ENCODE peak calls at places on chromosomes 4 and X, in six cellular contexts. Y is occipital lobe; Q is HT1080; G is stimulated activated CD8-positive, alpha-beta memory T cell treated with anti-CD3 and anti-CD28 coated beads, Interleukin-7, amount 100 ng/mL, for 24 hours; Z is CD8-positive, alpha-beta T cell; E is NCI-H748 treated with DMSO at 0.1 percent for 48 hours. H is an unnamed sample.

GRCh38 chr4:102217345-102217744 is 127.9 kb downstream of the SLC39A8 start:
- DNase-seq in Q (no peak), Z (no peak), G (no peak), Y (no peak), E (no peak), H (no peak)

GRCh38 chr4:4472344-4472958 is 69.4 kb downstream of the STX18 start:
- DNase-seq in E (no peak), G (no peak), Q (no peak), Y (no peak), Z (no peak), H (no peak)

GRCh38 chrX:3184176-3184930 is 143.1 kb downstream of the ARSF start:
- DNase-seq in Z (no peak), Q (no peak), Y (no peak), E (no peak), G (no peak), H (no peak)

GRCh38 chr4:31482691-31483090 is 762.5 kb downstream of the PCDH7 start:
- DNase-seq in E (no peak), Z (no peak), Y (no peak), G (no peak), Q (no peak), H (no peak)

GRCh38 chr4:151324449-151325319 is 721 bp downstream of the SH3D19 start:
- DNase-seq in Z (no peak), E (peak), Y (peak), Q (peak), G (no peak), H (no peak)

GRCh38 chr4:71368906-71369305 is 30.1 kb downstream of the SLC4A4 start:
- DNase-seq in G (no peak), E (no peak), Y (no peak), Z (no peak), Q (no peak), H (no peak)

GRCh38 chr4:21952549-21952948 is 4.0 kb upstream of the KCNIP4 start:
- DNase-seq in E (no peak), Q (no peak), G (no peak), Z (no peak), Y (no peak), H (no peak)

GRCh38 chrX:30992381-30992904 is 79.4 kb downstream of the FTHL17 start:
- DNase-seq in Y (no peak), G (no peak), E (peak), Z (no peak), Q (peak), H (no peak)

GRCh38 chrX:42944381-42944998 is 166.5 kb upstream of the PPP1R2C start:
- DNase-seq in Z (no peak), Y (no peak), G (no peak), E (no peak), Q (no peak), H (no peak)

GRCh38 chrX:134542485-134542884 is 82.5 kb downstream of the HPRT1 start:
- DNase-seq in Z (no peak), E (no peak), G (no peak), Q (peak), Y (no peak), H (no peak)

GRCh38 chr4:145003675-145004074 is 94.3 kb downstream of the ANAPC10 start:
- DNase-seq in G (no peak), E (peak), Q (no peak), Z (no peak), Y (no peak), H (no peak)

GRCh38 chr4:150816491-150816890 is 198.6 kb downstream of the LRBA start:
- DNase-seq in Q (no peak), Z (no peak), G (no peak), Y (no peak), E (no peak), H (no peak)

GRCh38 chr4:2220016-2220620 is 21.8 kb downstream of the HAUS3 start:
- DNase-seq in G (peak), E (peak), Z (peak), Y (peak), Q (peak), H (peak)

GRCh38 chr4:121411151-121411744 is 30.4 kb upstream of the QRFPR start:
- DNase-seq in Q (no peak), G (no peak), E (no peak), Z (no peak), Y (no peak), H (no peak)

GRCh38 chrX:154399527-154400368 is 1.6 kb downstream of the RPL10 start:
- DNase-seq in E (no peak), Q (no peak), Y (no peak), G (no peak), Z (no peak), H (no peak)

GRCh38 chr4:87805971-87806370 is 6.6 kb downstream of the IBSP start:
- DNase-seq in Z (no peak), Q (peak), G (no peak), Y (no peak), E (no peak), H (no peak)

GRCh38 chr4:123870283-123870876 is 473.8 kb downstream of the SPRY1 start:
- DNase-seq in G (no peak), E (no peak), Y (no peak), Z (no peak), Q (no peak), H (no peak)

GRCh38 chr4:150600821-150601445 is 19.0 kb downstream of the MAB21L2 start:
- DNase-seq in Q (no peak), Z (no peak), G (no peak), Y (no peak), E (no peak), H (no peak)

GRCh38 chrX:110795645-110796510 is at the start of gene CHRDL1:
- DNase-seq in Q (peak), G (no peak), E (peak), Y (no peak), Z (no peak), H (no peak)

GRCh38 chr4:2390146-2390545 is 28.3 kb downstream of the ZFYVE28 start:
- DNase-seq in G (no peak), Z (no peak), Y (no peak), E (no peak), Q (peak), H (no peak)

GRCh38 chrX:119189115-119189514 is 47.0 kb upstream of the PGRMC1 start:
- DNase-seq in G (no peak), Y (no peak), Z (no peak), Q (no peak), E (no peak), H (no peak)

GRCh38 chr4:89212666-89213381 is 94.8 kb downstream of the GPRIN3 start:
- DNase-seq in E (no peak), Y (no peak), G (no peak), Q (peak), Z (no peak), H (no peak)

GRCh38 chr4:183618681-183619080 is 40.3 kb downstream of the RWDD4 start:
- DNase-seq in Z (no peak), E (no peak), Y (no peak), G (no peak), Q (no peak), H (no peak)

GRCh38 chrX:85089321-85089840 is 85.7 kb downstream of the APOOL start:
- DNase-seq in Q (no peak), E (no peak), G (no peak), Y (no peak), Z (no peak), H (no peak)

GRCh38 chrX:24145340-24146186 is 4.0 kb upstream of the ZFX start:
- DNase-seq in Z (no peak), Y (no peak), G (no peak), Q (peak), E (no peak), H (no peak)

GRCh38 chr4:2458546-2459491 is 10.1 kb upstream of the RNF4 start:
- DNase-seq in Z (no peak), G (no peak), Y (no peak), E (no peak), Q (no peak), H (no peak)

GRCh38 chr4:107094332-107094731 is 58.2 kb upstream of the DKK2 start:
- DNase-seq in Y (no peak), Q (peak), E (no peak), Z (no peak), G (no peak), H (no peak)

GRCh38 chrX:136397001-136397400 is 90.7 kb upstream of the BRS3 start:
- DNase-seq in Z (no peak), Y (no peak), G (no peak), Q (peak), E (no peak), H (no peak)

GRCh38 chrX:115413246-115413878 is 123.8 kb downstream of the LUZP4 start:
- DNase-seq in G (no peak), Z (no peak), Q (peak), E (no peak), Y (no peak), H (no peak)

GRCh38 chrX:17459008-17459407 is 84.0 kb downstream of the NHS start:
- DNase-seq in E (peak), G (no peak), Q (no peak), Y (peak), Z (no peak), H (no peak)

GRCh38 chrX:149040873-149041535 is 464.1 kb downstream of the IDS start:
- DNase-seq in G (no peak), Z (no peak), Y (no peak), Q (peak), E (no peak), H (no peak)

GRCh38 chr4:187602339-187603092 is 393.1 kb upstream of the ZFP42 start:
- DNase-seq in G (no peak), E (no peak), Q (peak), Y (no peak), Z (no peak), H (no peak)

GRCh38 chrX:9942086-9942485 is 25.1 kb upstream of the CLDN34 start:
- DNase-seq in Y (no peak), G (peak), E (no peak), Z (peak), Q (no peak), H (no peak)

GRCh38 chrX:27565992-27566391 is 24.2 kb upstream of the DCAF8L2 start:
- DNase-seq in E (no peak), G (no peak), Z (no peak), Q (no peak), Y (no peak), H (no peak)

H was measured in hypothalamus.